ENCODE peak calls at places on chromosomes 2 and 18, in four cellular contexts. One of them, this sample, is unnamed.

GRCh38 chr18:13260114-13260926 is 41.8 kb downstream of the LDLRAD4 start:
- DNase-seq in hypothalamus: no peak
- DNase-seq in progenitor cell of endocrine pancreas: no peak
- DNase-seq in GM03348: peak
- DNase-seq in this sample: peak

GRCh38 chr2:55743583-55743982 is 49.9 kb upstream of the PNPT1 start:
- DNase-seq in GM03348: peak
- DNase-seq in progenitor cell of endocrine pancreas: no peak
- DNase-seq in hypothalamus: no peak
- DNase-seq in this sample: peak

GRCh38 chr18:76565238-76566173 is 70.5 kb upstream of the ZNF516 start:
- DNase-seq in hypothalamus: peak
- DNase-seq in GM03348: peak
- DNase-seq in progenitor cell of endocrine pancreas: no peak
- DNase-seq in this sample: peak

GRCh38 chr18:26777316-26778053 is 88.0 kb downstream of the AQP4 start:
- DNase-seq in hypothalamus: no peak
- DNase-seq in progenitor cell of endocrine pancreas: no peak
- DNase-seq in GM03348: no peak
- DNase-seq in this sample: no peak

GRCh38 chr2:37782721-37783438 is 111.4 kb upstream of the CDC42EP3 start:
- DNase-seq in progenitor cell of endocrine pancreas: no peak
- DNase-seq in hypothalamus: no peak
- DNase-seq in GM03348: peak
- DNase-seq in this sample: no peak

GRCh38 chr2:232863996-232864395 is 6.1 kb upstream of the SNORC start:
- DNase-seq in progenitor cell of endocrine pancreas: no peak
- DNase-seq in GM03348: no peak
- DNase-seq in hypothalamus: no peak
- DNase-seq in this sample: no peak

GRCh38 chr2:26561918-26562810 is 79.0 kb downstream of the CIB4 start:
- DNase-seq in hypothalamus: no peak
- DNase-seq in progenitor cell of endocrine pancreas: no peak
- DNase-seq in GM03348: no peak
- DNase-seq in this sample: no peak

GRCh38 chr2:111022630-111023029 is 98.1 kb upstream of the BCL2L11 start:
- DNase-seq in GM03348: no peak
- DNase-seq in progenitor cell of endocrine pancreas: no peak
- DNase-seq in hypothalamus: no peak
- DNase-seq in this sample: no peak

GRCh38 chr2:208213508-208214120 is 23.8 kb upstream of the C2orf80 start:
- DNase-seq in hypothalamus: no peak
- DNase-seq in GM03348: no peak
- DNase-seq in progenitor cell of endocrine pancreas: no peak
- DNase-seq in this sample: peak

GRCh38 chr2:19687260-19687659 is 214.5 kb downstream of the TTC32 start:
- DNase-seq in GM03348: no peak
- DNase-seq in progenitor cell of endocrine pancreas: no peak
- DNase-seq in hypothalamus: no peak
- DNase-seq in this sample: no peak

GRCh38 chr18:35968278-35968880 is 4.1 kb upstream of the RMP24 start:
- DNase-seq in progenitor cell of endocrine pancreas: no peak
- DNase-seq in hypothalamus: no peak
- DNase-seq in GM03348: no peak
- DNase-seq in this sample: no peak

GRCh38 chr2:118881490-118882129 is 34.2 kb upstream of the EN1 start:
- DNase-seq in hypothalamus: peak
- DNase-seq in progenitor cell of endocrine pancreas: peak
- DNase-seq in GM03348: peak
- DNase-seq in this sample: peak

GRCh38 chr18:72207280-72207679 is 336.9 kb downstream of the CBLN2 start:
- DNase-seq in GM03348: no peak
- DNase-seq in progenitor cell of endocrine pancreas: no peak
- DNase-seq in hypothalamus: no peak
- DNase-seq in this sample: no peak

GRCh38 chr2:49278561-49278960 is 124.2 kb upstream of the FSHR start:
- DNase-seq in GM03348: no peak
- DNase-seq in hypothalamus: no peak
- DNase-seq in progenitor cell of endocrine pancreas: no peak
- DNase-seq in this sample: no peak

GRCh38 chr2:45780541-45781463 is 129.3 kb downstream of the PRKCE start:
- DNase-seq in GM03348: peak
- DNase-seq in progenitor cell of endocrine pancreas: no peak
- DNase-seq in hypothalamus: no peak
- DNase-seq in this sample: no peak

GRCh38 chr2:232203936-232204335 is 174.6 kb upstream of the ALPP start:
- DNase-seq in GM03348: no peak
- DNase-seq in hypothalamus: no peak
- DNase-seq in progenitor cell of endocrine pancreas: no peak
- DNase-seq in this sample: no peak

GRCh38 chr18:67092141-67092540 is 424.4 kb downstream of the DSEL start:
- DNase-seq in GM03348: no peak
- DNase-seq in progenitor cell of endocrine pancreas: no peak
- DNase-seq in hypothalamus: no peak
- DNase-seq in this sample: no peak

GRCh38 chr2:119389615-119390306 is 23.0 kb downstream of the DBI start:
- DNase-seq in progenitor cell of endocrine pancreas: no peak
- DNase-seq in GM03348: peak
- DNase-seq in hypothalamus: no peak
- DNase-seq in this sample: peak

GRCh38 chr18:8834837-8835236 is 129.5 kb downstream of the MTCL1 start:
- DNase-seq in hypothalamus: no peak
- DNase-seq in progenitor cell of endocrine pancreas: no peak
- DNase-seq in GM03348: no peak
- DNase-seq in this sample: no peak

GRCh38 chr2:116696223-116696622 is 1118.3 kb upstream of the DDX18 start:
- DNase-seq in progenitor cell of endocrine pancreas: no peak
- DNase-seq in GM03348: no peak
- DNase-seq in hypothalamus: no peak
- DNase-seq in this sample: no peak

GRCh38 chr18:2948038-2948437 is 64.9 kb downstream of the LPIN2 start:
- DNase-seq in progenitor cell of endocrine pancreas: no peak
- DNase-seq in GM03348: peak
- DNase-seq in hypothalamus: no peak
- DNase-seq in this sample: peak

GRCh38 chr18:12884521-12885323 is 685 bp upstream of the PTPN2 start:
- DNase-seq in hypothalamus: no peak
- DNase-seq in progenitor cell of endocrine pancreas: no peak
- DNase-seq in GM03348: no peak
- DNase-seq in this sample: no peak

GRCh38 chr2:238238766-238239551 is 879 bp downstream of the HES6 start:
- DNase-seq in hypothalamus: no peak
- DNase-seq in progenitor cell of endocrine pancreas: no peak
- DNase-seq in GM03348: no peak
- DNase-seq in this sample: no peak

GRCh38 chr2:102839668-102840388 is 78.0 kb downstream of the TMEM182 start:
- DNase-seq in hypothalamus: peak
- DNase-seq in progenitor cell of endocrine pancreas: peak
- DNase-seq in GM03348: peak
- DNase-seq in this sample: peak

GRCh38 chr2:182593394-182593707 is 122.7 kb upstream of the DNAJC10 start:
- DNase-seq in hypothalamus: peak
- DNase-seq in GM03348: peak
- DNase-seq in progenitor cell of endocrine pancreas: no peak
- DNase-seq in this sample: peak

GRCh38 chr2:136075466-136075865 is 42.5 kb downstream of the CXCR4 start:
- DNase-seq in progenitor cell of endocrine pancreas: no peak
- DNase-seq in GM03348: no peak
- DNase-seq in hypothalamus: no peak
- DNase-seq in this sample: no peak

GRCh38 chr2:37201766-37202165 is 5.5 kb downstream of the CEBPZOS start:
- DNase-seq in GM03348: no peak
- DNase-seq in progenitor cell of endocrine pancreas: no peak
- DNase-seq in hypothalamus: no peak
- DNase-seq in this sample: no peak

GRCh38 chr2:127219716-127220090 is 396 bp downstream of the CYP27C1 start:
- DNase-seq in GM03348: peak
- DNase-seq in progenitor cell of endocrine pancreas: peak
- DNase-seq in hypothalamus: no peak
- DNase-seq in this sample: no peak

GRCh38 chr2:176136375-176137248 is 7.1 kb downstream of the HOXD8 start:
- DNase-seq in GM03348: peak
- DNase-seq in progenitor cell of endocrine pancreas: no peak
- DNase-seq in hypothalamus: no peak
- DNase-seq in this sample: peak

GRCh38 chr2:241358470-241358869 is 2.4 kb downstream of the FARP2 start:
- DNase-seq in progenitor cell of endocrine pancreas: no peak
- DNase-seq in GM03348: no peak
- DNase-seq in hypothalamus: no peak
- DNase-seq in this sample: no peak

GRCh38 chr18:45920367-45920766 is 46.8 kb downstream of the EPG5 start:
- DNase-seq in progenitor cell of endocrine pancreas: no peak
- DNase-seq in hypothalamus: no peak
- DNase-seq in GM03348: peak
- DNase-seq in this sample: peak

GRCh38 chr2:221262651-221263050 is 309.5 kb downstream of the EPHA4 start:
- DNase-seq in hypothalamus: no peak
- DNase-seq in progenitor cell of endocrine pancreas: no peak
- DNase-seq in GM03348: no peak
- DNase-seq in this sample: no peak

GRCh38 chr2:158507141-158507540 is 50.4 kb downstream of the PKP4 start:
- DNase-seq in hypothalamus: no peak
- DNase-seq in progenitor cell of endocrine pancreas: no peak
- DNase-seq in GM03348: no peak
- DNase-seq in this sample: no peak

This sample was measured in A172.